ENCODE peak calls at places on chromosomes 5 and 9, in six cellular contexts. B is AG09319; X is mucosa of gallbladder; K is spleen; Y is stimulated activated effector memory CD8-positive, alpha-beta T cell treated with anti-CD3 and anti-CD28 coated beads, Interleukin-12 subunit alpha, Interleukin-12 subunit beta, amount 100 ng/mL, for 72 hours; N is hypothalamus. Q is an unnamed sample.

GRCh38 chr5:157828949-157829639 is 29.9 kb downstream of the CLINT1 start:
- DNase-seq in X (no peak), B (no peak), N (no peak), K (no peak), Y (no peak), Q (no peak)

GRCh38 chr9:121851641-121852091 is 200.2 kb downstream of the DAB2IP start:
- DNase-seq in Y (no peak), X (no peak), B (no peak), N (no peak), K (no peak), Q (no peak)

GRCh38 chr5:72760259-72760658 is 56.2 kb upstream of the TNPO1 start:
- DNase-seq in Y (no peak), K (no peak), N (no peak), X (no peak), B (no peak), Q (no peak)

GRCh38 chr5:163565931-163566608 is 60.7 kb downstream of the MAT2B start:
- DNase-seq in Y (peak), K (peak), N (no peak), X (peak), B (no peak), Q (no peak)

GRCh38 chr5:169583101-169583423 is 511 bp upstream of the SPDL1 start:
- DNase-seq in X (no peak), Y (no peak), K (no peak), B (no peak), N (no peak), Q (no peak)

GRCh38 chr9:98899399-98900056 is 44.2 kb upstream of the COL15A1 start:
- DNase-seq in K (no peak), N (no peak), B (peak), X (no peak), Y (no peak), Q (peak)

GRCh38 chr5:32331217-32331926 is 18.6 kb upstream of the MTMR12 start:
- DNase-seq in N (no peak), Y (no peak), K (no peak), B (no peak), X (no peak), Q (no peak)

GRCh38 chr5:51395245-51395644 is 12.0 kb downstream of the ISL1 start:
- DNase-seq in B (no peak), X (no peak), K (no peak), Y (no peak), N (no peak), Q (no peak)

GRCh38 chr5:120368923-120369715 is 95.0 kb upstream of the PRR16 start:
- DNase-seq in Y (no peak), B (no peak), N (no peak), K (peak), X (peak), Q (no peak)

GRCh38 chr9:137619240-137620090 is 660 bp downstream of the EHMT1 start:
- DNase-seq in K (peak), X (no peak), N (no peak), B (no peak), Y (no peak), Q (no peak)

GRCh38 chr5:141001466-141001853 is 35.2 kb downstream of the PCDHAC2 start:
- DNase-seq in K (no peak), Y (no peak), N (no peak), B (no peak), X (peak), Q (no peak)

GRCh38 chr9:83932001-83932400 is 10.8 kb upstream of the KIF27 start:
- DNase-seq in Y (no peak), X (no peak), K (no peak), B (no peak), N (no peak), Q (no peak)

GRCh38 chr9:84107995-84108394 is 127.4 kb downstream of the RMI1 start:
- DNase-seq in N (no peak), Y (no peak), K (no peak), B (no peak), X (no peak), Q (no peak)

GRCh38 chr5:16238018-16238417 is 58.4 kb upstream of the MARCHF11 start:
- DNase-seq in N (no peak), X (no peak), B (no peak), Y (no peak), K (no peak), Q (no peak)

GRCh38 chr5:135859656-135860055 is 25.2 kb downstream of the SLC25A48 start:
- DNase-seq in Y (no peak), K (no peak), X (no peak), B (no peak), N (no peak), Q (no peak)

GRCh38 chr9:136621734-136622093 is 41.0 kb upstream of the EGFL7 start:
- DNase-seq in K (no peak), B (no peak), N (no peak), Y (no peak), X (no peak), Q (no peak)

GRCh38 chr5:132427285-132428146 is 58.0 kb downstream of the SLC22A5 start:
- DNase-seq in X (peak), B (no peak), K (peak), Y (no peak), N (no peak), Q (no peak)

GRCh38 chr5:142571351-142571750 is 114.5 kb downstream of the FGF1 start:
- DNase-seq in B (no peak), N (no peak), X (no peak), Y (no peak), K (no peak), Q (no peak)

GRCh38 chr5:175809531-175810121 is 61.8 kb upstream of the CPLX2 start:
- DNase-seq in N (no peak), K (peak), B (peak), X (no peak), Y (no peak), Q (peak)

GRCh38 chr5:41404757-41405156 is 105.6 kb downstream of the PLCXD3 start:
- DNase-seq in N (no peak), X (no peak), Y (no peak), B (no peak), K (no peak), Q (no peak)

GRCh38 chr9:133348763-133349573 is 950 bp downstream of the RPL7A start:
- DNase-seq in N (no peak), K (no peak), B (no peak), Y (no peak), X (no peak), Q (no peak)

GRCh38 chr5:154997746-154998145 is 15.8 kb upstream of the KIF4B start:
- DNase-seq in Y (no peak), K (no peak), B (no peak), N (no peak), X (no peak), Q (no peak)

GRCh38 chr9:8858250-8859161 is 1058.9 kb upstream of the DMAC1 start:
- DNase-seq in X (no peak), Y (no peak), B (no peak), N (peak), K (no peak), Q (no peak)

GRCh38 chr5:176774216-176775171 is 35.9 kb upstream of the UNC5A start:
- DNase-seq in K (peak), N (no peak), B (no peak), Y (no peak), X (no peak), Q (no peak)

GRCh38 chr5:3313569-3313968 is 282.1 kb upstream of the IRX1 start:
- DNase-seq in Y (no peak), B (no peak), N (no peak), X (no peak), K (no peak), Q (no peak)

GRCh38 chr5:5351288-5352089 is 71.0 kb upstream of the ICE1 start:
- DNase-seq in K (no peak), B (no peak), Y (no peak), X (no peak), N (no peak), Q (peak)

GRCh38 chr9:127853312-127854168 is 918 bp downstream of the ENG start:
- DNase-seq in K (no peak), X (no peak), B (no peak), Y (no peak), N (no peak), Q (no peak)

GRCh38 chr5:6307304-6307703 is 71.0 kb downstream of the MED10 start:
- DNase-seq in B (no peak), N (no peak), X (peak), Y (no peak), K (no peak), Q (no peak)

GRCh38 chr5:109944461-109944860 is 254.7 kb downstream of the MAN2A1 start:
- DNase-seq in N (no peak), X (no peak), K (no peak), B (no peak), Y (no peak), Q (no peak)

GRCh38 chr5:35248843-35249780 is 18.8 kb upstream of the PRLR start:
- DNase-seq in Y (no peak), X (no peak), N (no peak), B (no peak), K (no peak), Q (no peak)

GRCh38 chr5:113067635-113068344 is 91.2 kb downstream of the DCP2 start:
- DNase-seq in B (no peak), K (no peak), N (no peak), X (no peak), Y (no peak), Q (no peak)